ENCODE peak calls at places on chromosomes 13 and 19, in ten cellular contexts. I is sigmoid colon, Y is breast epithelium, Z is endothelial cell of umbilical vein, U is transverse colon, V is esophagus muscularis mucosa, N is stomach, T is prostate gland, A is HepG2, B is spleen. O is an unnamed sample. For H3K4me1, the result is how much of the 10 kb centered on the place peaks cover.

GRCh38 chr13:20405691-20406090 is 120.0 kb downstream of the CRYL1 start:
- DNase-seq in A (no peak), I (no peak), N (peak), Y (no peak), Z (no peak), U (no peak), T (no peak), V (no peak), B (no peak), O (peak)

GRCh38 chr19:58558623-58559274 is 338 bp upstream of the UBE2M start:
- DNase-seq in A (peak), Z (peak), Y (peak), U (peak), T (peak), I (peak), B (peak), N (peak), V (peak), O (peak)

GRCh38 chr19:7933411-7933810 is 7.5 kb upstream of the CTXN1 start:
- DNase-seq in A (no peak), Z (no peak), N (no peak), Y (no peak), U (no peak), I (no peak), V (no peak), T (no peak), B (no peak), O (no peak)

GRCh38 chr19:31378404-31378803 is 29.2 kb upstream of the TSHZ3 start:
- DNase-seq in V (no peak), Y (no peak), U (peak), N (no peak), T (peak), B (no peak), A (peak), I (no peak), Z (no peak), O (no peak)

GRCh38 chr13:47478985-47479384 is 522.1 kb downstream of the SUCLA2 start:
- DNase-seq in I (no peak), N (peak), U (no peak), T (no peak), V (no peak), Y (no peak), B (no peak), Z (no peak), A (no peak), O (no peak)

GRCh38 chr13:80251403-80251802 is 89.5 kb downstream of the SPRY2 start:
- DNase-seq in Z (no peak), Y (no peak), V (no peak), A (no peak), N (no peak), T (no peak), B (no peak), I (no peak), U (no peak), O (no peak)

GRCh38 chr13:76921516-76921915 is 26.8 kb upstream of the ACOD1 start:
- DNase-seq in B (no peak), A (no peak), N (no peak), Y (no peak), U (no peak), I (no peak), T (no peak), V (no peak), Z (no peak), O (no peak)

GRCh38 chr13:34303346-34303745 is 485.4 kb downstream of the RFC3 start:
- DNase-seq in V (no peak), A (no peak), Z (no peak), B (no peak), Y (no peak), I (no peak), N (peak), U (no peak), T (no peak), O (no peak)

GRCh38 chr19:32309711-32310390 is 35.6 kb upstream of the ZNF507 start:
- DNase-seq in V (peak), A (no peak), Y (no peak), T (no peak), B (no peak), I (no peak), Z (no peak), N (no peak), U (no peak), O (peak)

GRCh38 chr19:9917322-9917721 is 19.0 kb downstream of the OLFM2 start:
- DNase-seq in A (peak), N (peak), T (peak), U (no peak), Z (peak), V (no peak), B (no peak), I (no peak), Y (no peak), O (no peak)

GRCh38 chr19:33301011-33301899 is 1.1 kb downstream of the CEBPA start:
- DNase-seq in T (peak), V (no peak), I (peak), B (peak), Z (no peak), Y (no peak), U (peak), A (no peak), N (peak), O (peak)

GRCh38 chr19:33406521-33407139 is 33.1 kb downstream of the CEBPG start:
- DNase-seq in Y (no peak), N (peak), I (peak), U (peak), V (peak), B (peak), T (peak), A (peak), Z (peak), O (no peak)

GRCh38 chr13:62613819-62614218 is 1198.2 kb upstream of the PCDH20 start:
- DNase-seq in Z (no peak), T (no peak), Y (no peak), U (no peak), N (no peak), B (no peak), I (no peak), A (no peak), V (no peak), O (no peak)

GRCh38 chr19:30228726-30229523 is 143.3 kb upstream of the ZNF536 start:
- DNase-seq in U (no peak), I (peak), Z (no peak), B (no peak), V (no peak), A (no peak), T (no peak), Y (no peak), N (no peak), O (no peak)

GRCh38 chr19:8451885-8452284 is 7.1 kb downstream of the HNRNPM start:
- DNase-seq in T (no peak), I (peak), N (no peak), Y (no peak), U (no peak), V (no peak), B (no peak), Z (no peak), A (peak), O (no peak)

DNA sequence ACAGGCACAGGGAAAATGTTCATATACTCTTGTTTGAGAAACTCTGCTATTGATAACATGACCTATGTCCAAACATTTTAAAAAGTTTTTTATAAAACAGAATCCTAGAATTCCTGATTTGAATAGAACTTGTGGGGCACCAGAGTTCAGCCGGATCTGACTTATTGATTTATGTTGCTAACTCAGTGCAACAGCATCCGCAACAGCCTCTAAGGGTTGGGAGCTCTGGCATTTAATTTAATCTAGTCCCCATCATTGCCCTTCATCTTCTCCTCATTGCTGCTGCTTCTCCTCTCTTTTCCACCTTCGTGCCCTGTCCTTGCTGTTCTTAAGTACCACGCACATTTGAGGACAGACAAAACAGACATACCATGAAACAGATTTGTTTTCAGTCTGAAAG is 214.5 kb downstream of the FGF14 start:
- DNase-seq in Z (no peak), Y (no peak), I (no peak), T (no peak), U (no peak), N (no peak), A (no peak), B (no peak), V (no peak), O (no peak)
- TF ChIP-seq POLR2A in Z (no peak), Y (no peak), I (no peak), T (no peak), U (no peak), N (no peak), A (no peak), B (no peak), V (no peak), O (no peak)

GRCh38 chr19:4217429-4218264 is 11.7 kb upstream of the EBI3 start:
- DNase-seq in I (no peak), A (no peak), V (no peak), B (no peak), Z (no peak), N (no peak), U (no peak), Y (no peak), T (no peak), O (no peak)
- H3K4me1 ChIP-seq in I (under half), A (under half), V (under half), B (under half), Z (under half), N (under half), U (under half), Y (under half), T (under half), O (under half)

GRCh38 chr19:40424637-40425449 is 949 bp downstream of the SERTAD1 start:
- DNase-seq in V (no peak), U (no peak), A (no peak), N (no peak), Z (peak), Y (no peak), B (peak), T (no peak), I (no peak), O (peak)
- TF ChIP-seq POLR2AphosphoS5 in V (peak), U (no peak), A (no peak), N (no peak), Z (no peak), Y (no peak), B (no peak), T (no peak), I (no peak), O (no peak)

DNA sequence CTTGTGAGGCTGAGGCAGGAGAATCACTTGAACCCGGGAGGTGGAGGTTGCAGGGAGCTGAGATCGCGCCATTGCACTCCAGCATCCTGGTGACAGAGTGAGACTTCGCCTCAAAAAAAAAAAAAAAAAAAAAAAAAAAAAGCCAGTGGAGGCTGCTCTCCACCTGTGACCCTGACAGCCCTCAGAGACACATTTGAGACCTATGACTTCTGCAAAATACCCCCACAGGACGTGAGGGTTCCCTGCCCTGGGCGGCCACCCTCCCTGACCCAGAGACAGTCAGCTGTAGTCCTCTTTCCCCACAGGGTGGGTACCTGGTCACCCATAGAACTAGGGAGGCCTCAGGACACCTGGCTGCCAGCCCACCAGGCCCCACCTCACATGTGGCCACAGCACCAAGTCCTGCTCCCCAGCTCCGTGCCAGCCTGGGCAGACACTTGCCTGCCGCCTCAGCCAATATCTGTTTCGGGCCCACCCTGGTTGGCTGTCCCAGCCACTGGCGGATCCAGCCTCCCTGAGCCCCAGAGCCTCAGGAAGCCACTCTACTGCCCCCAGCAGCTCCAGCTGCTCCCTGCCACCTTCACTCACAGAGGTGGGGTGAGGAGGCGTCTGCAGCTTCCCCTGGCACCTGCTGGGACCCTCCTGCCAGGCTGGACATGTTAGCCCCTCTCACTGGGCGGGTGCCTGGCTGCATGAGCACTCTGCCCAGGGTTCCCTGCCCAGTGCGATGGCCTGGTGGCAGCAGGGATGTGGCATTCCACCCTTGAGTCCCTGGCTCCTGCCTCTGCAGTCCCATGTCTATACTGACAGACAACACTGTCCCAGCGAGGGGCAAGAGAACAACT is 7.0 kb downstream of the MKNK2 start:
- DNase-seq in A (no peak), Y (no peak), N (no peak), Z (no peak), I (peak), T (no peak), V (no peak), B (peak), U (no peak), O (peak)
- TF ChIP-seq POLR2A in A (no peak), Y (no peak), N (no peak), Z (no peak), I (no peak), T (no peak), V (no peak), B (no peak), U (no peak), O (no peak)

GRCh38 chr19:35143818-35144217 is 763 bp downstream of the FXYD7 start:
- DNase-seq in N (no peak), Z (no peak), B (no peak), Y (no peak), A (no peak), V (no peak), T (no peak), U (no peak), I (no peak), O (no peak)
- H3K4me1 ChIP-seq in N (half or more), Z (under half), B (half or more), Y (under half), A (under half), V (under half), T (under half), U (under half), I (under half), O (under half)

DNA sequence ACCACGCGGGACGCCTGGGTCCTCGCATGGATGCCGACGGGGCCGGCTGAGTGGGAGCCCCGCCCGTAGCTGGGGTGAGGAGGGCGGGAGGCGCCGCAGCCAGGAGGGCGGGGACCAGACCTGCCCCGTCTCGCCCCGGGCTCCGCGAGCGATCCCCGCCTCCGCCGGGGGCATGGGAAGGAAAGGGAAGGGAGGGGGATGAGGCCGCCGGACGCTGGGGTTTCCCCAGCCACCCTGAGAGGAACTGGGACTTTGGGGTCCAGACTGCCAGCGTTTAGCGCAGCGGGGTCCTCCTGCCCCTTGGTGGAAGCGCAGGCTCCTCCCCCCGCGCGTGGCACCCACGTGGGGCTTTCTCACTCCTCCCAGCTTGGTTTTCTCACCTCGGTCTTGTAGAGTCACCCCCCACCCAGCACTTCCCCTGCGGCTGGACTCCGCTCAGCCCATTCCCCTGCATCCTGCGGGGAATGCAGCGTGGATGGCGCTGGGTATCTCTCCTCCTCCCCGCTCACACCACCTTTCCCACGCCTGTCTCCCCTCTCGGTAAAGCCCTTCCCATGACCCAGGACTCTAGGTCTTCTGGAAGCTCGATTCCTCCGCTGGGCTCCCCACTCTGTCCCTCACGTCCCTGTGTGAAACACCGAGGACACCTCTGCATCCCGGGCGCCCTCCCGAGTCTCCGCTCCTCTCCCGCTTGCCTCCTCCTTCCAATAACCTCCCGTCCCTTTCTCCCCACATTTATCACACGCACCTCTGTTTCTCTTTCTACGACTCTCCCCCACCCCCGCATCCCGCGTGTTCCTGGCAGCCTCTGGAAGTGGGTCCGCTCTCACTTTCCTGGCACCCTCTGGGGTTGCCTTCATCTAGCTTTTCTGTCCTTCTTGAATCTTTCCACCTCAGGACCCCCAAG is 2.1 kb downstream of the TGFB1 start:
- DNase-seq in V (no peak), B (peak), T (no peak), A (no peak), I (peak), Z (peak), Y (no peak), U (peak), N (peak), O (no peak)
- TF ChIP-seq POLR2AphosphoS5 in V (peak), B (peak), T (peak), A (no peak), I (peak), Z (peak), Y (no peak), U (no peak), N (no peak), O (peak)

GRCh38 chr19:53555352-53555751 is 17.4 kb downstream of the ZNF331 start:
- DNase-seq in T (no peak), U (no peak), I (no peak), Y (no peak), V (no peak), Z (no peak), A (no peak), N (no peak), B (no peak), O (no peak)

GRCh38 chr19:53553159-53553558 is 15.2 kb downstream of the ZNF331 start:
- DNase-seq in Y (no peak), Z (no peak), U (no peak), V (no peak), B (no peak), T (no peak), A (no peak), N (no peak), I (no peak), O (no peak)

GRCh38 chr19:53554804-53555203 is 16.9 kb downstream of the ZNF331 start:
- DNase-seq in Y (no peak), T (no peak), I (no peak), Z (no peak), A (no peak), B (no peak), V (no peak), N (no peak), U (no peak), O (no peak)

GRCh38 chr19:53552001-53552721 is 14.2 kb downstream of the ZNF331 start:
- DNase-seq in Z (no peak), U (no peak), N (no peak), T (no peak), B (no peak), V (no peak), A (no peak), I (no peak), Y (no peak), O (no peak)

GRCh38 chr19:53553865-53554791 is 16.2 kb downstream of the ZNF331 start:
- DNase-seq in Z (peak), Y (peak), B (peak), V (peak), I (peak), T (peak), A (no peak), N (peak), U (peak), O (no peak)
- TF ChIP-seq POLR2A in Z (no peak), Y (no peak), B (no peak), V (no peak), I (no peak), T (peak), A (no peak), N (no peak), U (peak), O (peak)

GRCh38 chr19:54532528-54532927 is 29.9 kb downstream of the LAIR2 start:
- DNase-seq in Y (no peak), Z (no peak), T (no peak), N (no peak), V (no peak), A (no peak), B (no peak), I (no peak), U (no peak), O (no peak)
- H3K4me1 ChIP-seq in Y (under half), Z (under half), T (under half), N (under half), V (under half), A (under half), B (under half), I (under half), U (under half), O (under half)

GRCh38 chr19:18417250-18418033 is 1.8 kb upstream of the SSBP4 start:
- DNase-seq in T (no peak), V (no peak), U (peak), Y (no peak), A (peak), I (peak), N (no peak), Z (peak), B (peak), O (no peak)
- TF ChIP-seq POLR2AphosphoS5 in T (peak), V (peak), U (no peak), Y (no peak), A (no peak), I (peak), N (no peak), Z (peak), B (peak), O (no peak)

GRCh38 chr19:40284501-40285352 is at the start of gene AKT2:
- DNase-seq in Y (no peak), N (no peak), U (no peak), B (peak), Z (no peak), I (peak), A (no peak), T (peak), V (no peak), O (no peak)
- TF ChIP-seq POLR2A in Y (no peak), N (no peak), U (peak), B (no peak), Z (no peak), I (no peak), A (peak), T (no peak), V (no peak), O (no peak)

O was measured in vagina.